ENCODE peak calls at places on chromosomes 3 and 15, in four cellular contexts. Z is pancreas, Y is GM03348, H is adrenal gland. V is an unnamed sample.

GRCh38 chr3:15011174-15011573 is 53.9 kb downstream of the MRPS25 start:
- DNase-seq in Z (no peak), Y (no peak), H (no peak), V (no peak)

GRCh38 chr3:61627768-61628185 is 66.4 kb downstream of the PTPRG start:
- DNase-seq in Z (no peak), Y (peak; percentile 82), H (peak; percentile 35), V (peak; percentile 43)

GRCh38 chr3:38257583-38257982 is 8.0 kb upstream of the SLC22A13 start:
- DNase-seq in Z (no peak), Y (no peak), H (no peak), V (no peak)

GRCh38 chr3:128317101-128317697 is 149.5 kb downstream of the DNAJB8 start:
- DNase-seq in Z (peak; percentile 58), Y (no peak), H (peak; percentile 11), V (no peak)

GRCh38 chr3:122977645-122978466 is 49.7 kb downstream of the SEMA5B start:
- DNase-seq in Z (no peak), Y (peak; percentile 43), H (no peak), V (peak; percentile 71)

GRCh38 chr3:150410311-150411105 is 2.4 kb downstream of the TSC22D2 start:
- DNase-seq in Z (peak; percentile 74), Y (peak; percentile 20), H (peak; percentile 58), V (no peak)

GRCh38 chr15:40054056-40054745 is 15.2 kb upstream of the SRP14 start:
- DNase-seq in Z (peak; percentile 57), Y (no peak), H (no peak), V (no peak)

GRCh38 chr3:193929373-193929772 is 206.6 kb upstream of the HES1 start:
- DNase-seq in Z (no peak), Y (no peak), H (no peak), V (no peak)

GRCh38 chr3:40851836-40852235 is 327.1 kb downstream of the ZNF621 start:
- DNase-seq in Z (no peak), Y (no peak), H (no peak), V (no peak)

GRCh38 chr3:117962750-117963149 is 1071.9 kb downstream of the IGSF11 start:
- DNase-seq in Z (no peak), Y (peak; percentile 7), H (no peak), V (no peak)

GRCh38 chr3:172102123-172102882 is 62.9 kb downstream of the FNDC3B start:
- DNase-seq in Z (no peak), Y (no peak), H (no peak), V (no peak)

GRCh38 chr3:156480949-156481348 is 74.0 kb downstream of the SSR3 start:
- DNase-seq in Z (no peak), Y (no peak), H (no peak), V (no peak)

GRCh38 chr3:132522353-132522752 is 74.7 kb upstream of the ACKR4 start:
- DNase-seq in Z (no peak), Y (no peak), H (no peak), V (no peak)

GRCh38 chr3:14297784-14298236 is 104.6 kb upstream of the SLC6A6 start:
- DNase-seq in Z (no peak), Y (no peak), H (peak; percentile 71), V (no peak)

V was measured in hepatic stellate cell.